ENCODE peak calls at places on chromosomes 2 and 18, in nine cellular contexts. Q is AG04450, M is body of pancreas, O is pancreas, Y is heart right ventricle, C is neural crest cell, E is BJ, R is endothelial cell of umbilical vein, G is HCT116. T is an unnamed sample.

GRCh38 chr2:17757321-17757720 is 3.4 kb downstream of the GEN1 start:
- DNase-seq in Q (no peak), M (no peak), O (no peak), Y (no peak), C (no peak), E (no peak), R (peak; percentile 83), G (no peak), T (no peak)

GRCh38 chr18:24024425-24024824 is 9.9 kb downstream of the TTC39C start:
- DNase-seq in Q (no peak), M (no peak), O (no peak), Y (no peak), C (no peak), E (no peak), R (no peak), G (no peak), T (no peak)

GRCh38 chr18:74510770-74511095 is 14.6 kb downstream of the CNDP2 start:
- DNase-seq in Q (no peak), M (no peak), O (no peak), Y (no peak), C (no peak), E (no peak), R (no peak), G (no peak), T (no peak)

GRCh38 chr2:36912692-36913091 is 53.6 kb downstream of the STRN start:
- DNase-seq in Q (no peak), M (no peak), O (no peak), Y (no peak), C (no peak), E (no peak), R (no peak), G (no peak), T (no peak)

GRCh38 chr2:171319164-171319810 is 114.5 kb downstream of the METTL8 start:
- DNase-seq in Q (no peak), M (no peak), O (no peak), Y (no peak), C (no peak), E (no peak), R (peak; percentile 86), G (no peak), T (peak; percentile 48)

GRCh38 chr2:6806605-6807004 is 59.1 kb downstream of the CMPK2 start:
- DNase-seq in Q (no peak), M (no peak), O (no peak), Y (no peak), C (no peak), E (no peak), R (no peak), G (no peak), T (no peak)

GRCh38 chr2:96762529-96763253 is 2.0 kb downstream of the CNNM4 start:
- DNase-seq in Q (no peak), M (peak; percentile 11), O (no peak), Y (no peak), C (no peak), E (no peak), R (no peak), G (no peak), T (peak; percentile 50)

GRCh38 chr2:109467701-109468100 is 146.1 kb downstream of the SEPTIN10 start:
- DNase-seq in Q (no peak), M (no peak), O (no peak), Y (no peak), C (no peak), E (no peak), R (no peak), G (no peak), T (no peak)

GRCh38 chr18:34880403-34880802 is 160.8 kb upstream of the MAPRE2 start:
- DNase-seq in Q (no peak), M (no peak), O (no peak), Y (no peak), C (no peak), E (no peak), R (no peak), G (no peak), T (no peak)

GRCh38 chr18:34886162-34886561 is 155.1 kb upstream of the MAPRE2 start:
- DNase-seq in Q (no peak), M (no peak), O (no peak), Y (no peak), C (no peak), E (no peak), R (no peak), G (no peak), T (no peak)

GRCh38 chr18:34884456-34884855 is 156.8 kb upstream of the MAPRE2 start:
- DNase-seq in Q (no peak), M (no peak), O (no peak), Y (no peak), C (no peak), E (no peak), R (no peak), G (no peak), T (no peak)

DNA sequence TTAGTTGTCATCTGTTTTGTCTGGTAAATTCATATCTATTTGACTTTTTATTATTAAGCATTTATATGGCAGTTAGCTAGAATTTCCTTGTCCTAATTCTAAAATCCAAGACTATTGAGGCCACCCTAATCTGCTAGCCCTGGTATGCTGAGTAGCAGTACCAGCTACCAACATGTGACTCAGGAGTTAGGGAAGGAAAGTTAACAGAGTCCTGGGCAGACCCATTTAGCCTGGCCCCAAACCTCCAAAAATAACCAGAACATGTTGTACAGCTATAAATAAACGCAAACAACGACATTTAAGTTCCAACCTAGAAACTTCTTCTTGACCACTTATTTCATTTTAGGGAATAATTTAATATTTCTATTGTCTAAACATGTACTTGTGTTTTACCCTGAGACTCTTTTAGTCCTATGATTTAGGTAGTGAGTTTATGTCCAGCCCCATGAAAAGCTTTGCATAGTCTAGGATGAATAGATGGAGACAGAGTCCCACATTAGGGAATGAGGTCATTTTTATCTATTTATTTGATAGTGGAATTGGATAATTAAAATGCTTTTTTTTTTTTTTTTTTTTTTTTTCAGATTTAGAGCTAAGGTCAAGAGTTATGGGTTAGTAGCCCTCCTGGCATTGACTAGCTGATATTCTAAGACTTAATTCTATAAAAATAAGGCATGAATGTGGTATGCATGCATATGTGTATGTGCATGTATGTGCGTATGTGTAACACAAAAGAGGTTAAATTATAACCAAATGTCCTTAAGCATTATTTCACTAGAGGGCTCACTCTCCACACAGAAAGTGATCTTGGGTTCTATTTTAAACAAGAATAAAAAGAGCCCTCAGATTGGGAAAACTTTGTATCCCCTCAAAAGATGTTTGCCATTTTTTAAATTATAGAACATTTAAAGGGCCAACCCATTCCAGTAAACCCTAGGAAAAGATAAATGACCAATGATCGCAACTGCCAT is 160.0 kb upstream of the MAPRE2 start:
- DNase-seq in Q (no peak), M (no peak), O (no peak), Y (no peak), C (no peak), E (no peak), R (peak; percentile 20), G (no peak), T (no peak)
- TF ChIP-seq CTCF in Q (peak; percentile 50), M (no peak), O (no peak), Y (peak; percentile 23), C (peak; percentile 41), E (no peak), R (no peak), G (peak; percentile 34), T (no peak)

GRCh38 chr2:241852116-241852980 is 6.3 kb downstream of the PDCD1 start:
- DNase-seq in Q (no peak), M (no peak), O (no peak), Y (no peak), C (no peak), E (no peak), R (no peak), G (no peak), T (peak; percentile 28)

GRCh38 chr2:241849616-241850543 is 8.8 kb downstream of the PDCD1 start:
- DNase-seq in Q (no peak), M (no peak), O (no peak), Y (no peak), C (no peak), E (no peak), R (no peak), G (no peak), T (peak; percentile 26)

GRCh38 chr2:241848761-241849615 is 9.7 kb downstream of the PDCD1 start:
- DNase-seq in Q (no peak), M (no peak), O (no peak), Y (peak; percentile 20), C (no peak), E (no peak), R (no peak), G (no peak), T (no peak)

GRCh38 chr2:241851325-241852115 is 7.2 kb downstream of the PDCD1 start:
- DNase-seq in Q (no peak), M (no peak), O (no peak), Y (no peak), C (no peak), E (no peak), R (no peak), G (no peak), T (peak; percentile 22)

DNA sequence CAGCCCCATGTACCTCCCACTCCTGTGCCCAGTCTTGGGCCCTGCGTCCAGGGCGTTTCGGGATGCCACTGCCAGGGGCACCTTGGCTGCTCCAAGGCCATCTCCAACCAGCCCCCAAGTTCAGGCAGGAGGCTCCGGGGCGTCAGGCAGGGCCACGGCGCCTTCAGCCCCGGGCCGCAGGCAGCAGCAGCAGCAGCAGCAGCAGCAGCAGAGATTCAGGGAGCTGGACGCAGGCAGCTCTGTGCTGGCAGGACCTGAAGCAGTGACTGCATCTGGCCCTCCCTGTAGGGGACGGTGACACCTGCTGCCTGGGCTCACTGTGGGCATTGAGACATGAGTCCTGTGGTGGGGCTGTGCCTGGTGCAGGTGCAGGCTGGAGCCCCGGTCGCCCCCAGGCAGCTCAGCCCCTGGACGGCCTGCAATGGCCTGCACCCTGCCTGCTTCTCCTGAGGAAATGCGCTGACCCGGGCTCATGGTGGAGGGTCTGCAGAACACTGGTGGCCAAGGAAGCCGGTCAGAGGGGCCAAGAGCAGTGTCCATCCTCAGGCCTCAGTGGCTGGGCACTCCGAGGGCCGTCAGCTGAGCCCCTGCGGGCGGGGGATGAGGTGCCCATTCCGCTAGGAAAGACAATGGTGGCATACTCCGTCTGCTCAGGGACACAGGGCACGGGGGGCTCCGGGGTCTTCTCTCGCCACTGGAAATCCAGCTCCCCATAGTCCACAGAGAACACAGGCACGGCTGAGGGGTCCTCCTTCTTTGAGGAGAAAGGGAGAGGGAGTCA is 8.0 kb downstream of the PDCD1 start:
- DNase-seq in Q (no peak), M (no peak), O (no peak), Y (no peak), C (no peak), E (no peak), R (no peak), G (no peak), T (peak; percentile 17)
- TF ChIP-seq CTCF in Q (no peak), M (no peak), O (no peak), Y (no peak), C (no peak), E (no peak), R (no peak), G (no peak), T (no peak)

GRCh38 chr2:191262436-191262835 is 17.2 kb downstream of the MYO1B start:
- DNase-seq in Q (no peak), M (no peak), O (no peak), Y (no peak), C (no peak), E (no peak), R (no peak), G (no peak), T (no peak)
- TF ChIP-seq CTCF in Q (no peak), M (no peak), O (no peak), Y (no peak), C (no peak), E (no peak), R (no peak), G (no peak), T (no peak)

DNA sequence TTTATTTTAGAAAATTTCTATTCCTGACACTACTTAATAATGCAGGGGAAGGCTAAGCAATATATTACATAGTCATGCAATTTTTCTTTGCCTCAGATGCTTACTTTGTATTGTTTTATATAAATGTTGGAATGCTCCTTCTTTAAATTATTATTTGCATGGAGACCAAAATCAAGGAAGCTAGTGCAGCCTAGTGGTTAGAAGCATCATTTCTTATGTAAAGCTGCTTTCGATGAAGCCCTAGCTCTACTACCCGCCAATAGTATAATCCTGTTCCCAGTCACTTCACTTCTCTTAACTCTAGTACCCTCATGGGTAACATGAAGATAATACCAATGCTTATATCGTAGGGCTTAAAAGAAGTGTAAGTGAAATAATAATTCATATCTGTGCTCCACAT is 198.9 kb downstream of the LRATD1 start:
- DNase-seq in Q (no peak), M (no peak), O (no peak), Y (no peak), C (no peak), E (no peak), R (no peak), G (no peak), T (no peak)
- TF ChIP-seq CTCF in Q (peak; percentile 42), M (no peak), O (no peak), Y (no peak), C (no peak), E (peak; percentile 7), R (no peak), G (no peak), T (no peak)

T was measured in GM13977.